ENCODE peak calls at places on chromosomes 3 and 15, in ten cellular contexts. M is psoas muscle; Z is LHCN-M2; H is H9; O is activated CD4-positive, alpha-beta T cell treated with anti-CD3 and anti-CD28 coated beads, Interleukin-2, amount 50 U/mL, for 1 hour; Y is A549; X is IMR-90; G is NCI-H748 treated with DMSO at 0.1 percent for 48 hours; A is naive thymus-derived CD8-positive, alpha-beta T cell; S is T-helper 17 cell. K is an unnamed sample.

GRCh38 chr3:150783334-150783733 is 20.4 kb upstream of the SIAH2 start:
- DNase-seq in S (no peak), G (no peak), A (no peak), X (no peak), Z (no peak), M (no peak), Y (no peak), O (no peak), H (no peak), K (no peak)

GRCh38 chr3:169634618-169635236 is 28.8 kb downstream of the MECOM start:
- DNase-seq in Y (no peak), Z (no peak), G (peak; percentile 3), A (no peak), S (no peak), H (no peak), M (no peak), O (no peak), X (no peak), K (no peak)

GRCh38 chr3:55779543-55779942 is 292.4 kb upstream of the WNT5A start:
- DNase-seq in G (no peak), S (no peak), Z (no peak), H (no peak), Y (no peak), O (no peak), X (no peak), M (no peak), A (no peak), K (no peak)

GRCh38 chr15:25465835-25466234 is 27.0 kb upstream of the UBE3A start:
- DNase-seq in S (no peak), Y (no peak), M (no peak), O (no peak), H (no peak), X (no peak), G (no peak), Z (no peak), A (no peak), K (no peak)

GRCh38 chr15:78174398-78174797 is 25.2 kb downstream of the IDH3A start:
- DNase-seq in H (no peak), S (no peak), Z (no peak), G (no peak), O (no peak), X (no peak), Y (no peak), A (no peak), M (no peak), K (no peak)

GRCh38 chr3:96776818-96777217 is 37.6 kb upstream of the EPHA6 start:
- DNase-seq in Y (no peak), O (no peak), S (no peak), X (no peak), A (no peak), G (no peak), M (no peak), H (no peak), Z (no peak), K (no peak)

GRCh38 chr3:78979083-78979482 is 788.7 kb downstream of the ROBO1 start:
- DNase-seq in X (no peak), M (no peak), S (no peak), Z (no peak), G (no peak), O (no peak), H (no peak), Y (no peak), A (no peak), K (no peak)

GRCh38 chr3:10594915-10595314 is 89.5 kb upstream of the ATP2B2 start:
- DNase-seq in Y (peak; percentile 54), X (peak; percentile 53), M (peak; percentile 38), G (no peak), O (peak; percentile 29), S (peak; percentile 14), A (peak; percentile 31), H (peak; percentile 90), Z (peak; percentile 59), K (peak; percentile 97)

GRCh38 chr3:43692085-43692484 is 1.3 kb downstream of the ABHD5 start:
- DNase-seq in Y (no peak), A (no peak), G (no peak), H (no peak), S (no peak), M (no peak), X (no peak), O (no peak), Z (no peak), K (no peak)

K was measured in iPS-NIHi11.